ENCODE peak calls at places on chromosomes 2 and 18, in six cellular contexts. N is endodermal cell, Y is body of pancreas, F is PC-9, G is tibial artery, U is upper lobe of right lung. V is an unnamed sample.

GRCh38 chr2:904243-905024 is 46.2 kb upstream of the SNTG2 start:
- DNase-seq in N (peak), Y (no peak), F (no peak), G (no peak), U (no peak), V (no peak)

GRCh38 chr2:234770081-234770506 is 181.7 kb upstream of the SH3BP4 start:
- DNase-seq in N (no peak), Y (no peak), F (no peak), G (no peak), U (no peak), V (peak)

GRCh38 chr2:204654679-204655078 is 109.4 kb downstream of the PARD3B start:
- DNase-seq in N (no peak), Y (no peak), F (no peak), G (no peak), U (no peak), V (no peak)

GRCh38 chr2:111898703-111899514 is 502 bp downstream of the MERTK start:
- DNase-seq in N (no peak), Y (peak), F (no peak), G (no peak), U (no peak), V (no peak)

GRCh38 chr2:73107211-73107926 is 5.4 kb downstream of the RAB11FIP5 start:
- DNase-seq in N (peak), Y (no peak), F (peak), G (peak), U (no peak), V (no peak)

GRCh38 chr18:54717673-54718435 is 110.4 kb upstream of the RAB27B start:
- DNase-seq in N (peak), Y (no peak), F (no peak), G (no peak), U (no peak), V (no peak)

GRCh38 chr2:174014699-174015070 is 49.5 kb upstream of the SP3 start:
- DNase-seq in N (no peak), Y (no peak), F (no peak), G (no peak), U (no peak), V (no peak)

GRCh38 chr2:222952204-222952603 is 91.4 kb downstream of the ACSL3 start:
- DNase-seq in N (no peak), Y (no peak), F (peak), G (no peak), U (no peak), V (no peak)

GRCh38 chr2:113251118-113251517 is 27.6 kb downstream of the PAX8 start:
- DNase-seq in N (no peak), Y (no peak), F (no peak), G (no peak), U (no peak), V (no peak)

GRCh38 chr2:62202019-62202722 is 6.3 kb downstream of the B3GNT2 start:
- DNase-seq in N (peak), Y (no peak), F (no peak), G (no peak), U (no peak), V (no peak)

GRCh38 chr2:136051001-136051724 is 65.7 kb upstream of the DARS1 start:
- DNase-seq in N (no peak), Y (no peak), F (no peak), G (no peak), U (no peak), V (no peak)

DNA sequence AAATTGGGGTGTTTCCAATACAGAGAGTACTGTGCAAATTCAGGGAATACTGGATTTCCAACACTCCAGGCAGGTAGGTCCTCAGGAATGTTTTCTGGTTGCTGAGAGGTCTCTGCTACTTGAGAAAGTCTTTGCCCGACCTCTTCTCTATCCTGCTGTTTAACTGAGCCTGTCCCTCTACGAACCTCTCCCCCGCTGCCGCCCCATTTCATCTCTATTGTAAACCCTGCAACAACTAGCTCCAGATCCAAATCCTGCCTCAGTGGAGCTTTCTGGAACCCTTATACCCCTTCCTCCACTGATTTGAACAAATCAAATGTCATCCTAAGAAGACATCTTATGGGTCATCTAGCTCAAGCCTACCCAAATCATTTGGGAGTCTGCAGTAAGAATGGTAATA is 1.3 kb downstream of the EIF4E2 start:
- DNase-seq in N (no peak), Y (no peak), F (no peak), G (no peak), U (no peak), V (no peak)
- H3K27ac ChIP-seq in N (no peak), Y (no peak), F (no peak), G (no peak), U (peak), V (no peak)

DNA sequence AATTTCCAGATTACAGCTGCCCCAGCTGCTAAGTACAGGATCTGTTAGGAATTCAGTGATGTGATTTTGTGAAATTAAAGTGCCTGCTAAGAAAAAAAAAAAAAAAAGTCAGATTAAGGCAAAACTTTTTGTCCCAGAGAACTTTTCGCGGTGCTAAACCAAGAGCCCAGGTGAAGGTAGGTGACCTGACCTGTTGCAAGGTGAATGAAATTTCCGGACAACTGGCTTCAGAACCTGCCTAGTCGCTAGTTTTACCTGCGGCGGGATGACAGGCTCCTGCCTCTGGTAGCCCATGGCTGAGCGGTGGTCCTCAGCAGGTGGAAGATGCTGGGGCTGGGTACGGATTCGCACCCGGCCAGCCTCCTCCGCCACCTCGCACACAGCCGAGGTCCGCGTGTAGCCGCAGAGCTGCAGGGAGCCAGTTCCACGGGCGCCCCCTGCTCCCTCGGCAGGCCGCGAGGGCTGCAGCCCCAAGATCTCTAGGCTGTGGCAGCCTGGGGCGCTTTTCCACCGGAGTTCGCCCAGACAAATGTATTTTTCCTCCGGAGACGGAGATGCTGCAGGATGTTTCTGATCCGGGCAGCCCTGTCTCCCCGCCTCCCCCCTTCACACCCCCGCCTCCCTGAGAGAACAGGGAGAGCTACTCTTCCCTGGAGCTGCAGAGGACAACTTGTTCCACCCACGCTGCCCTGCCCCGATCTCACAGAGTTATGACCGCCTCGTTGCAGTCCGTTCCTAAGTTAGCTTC is at the start of gene SLC38A11:
- DNase-seq in N (peak), Y (peak), F (no peak), G (no peak), U (peak), V (no peak)
- TF ChIP-seq CTCF in N (peak), Y (peak), F (no peak), G (no peak), U (no peak), V (peak)

GRCh38 chr2:206824219-206824618 is 58.8 kb downstream of the FASTKD2 start:
- DNase-seq in N (no peak), Y (no peak), F (no peak), G (no peak), U (no peak), V (no peak)

GRCh38 chr2:206824993-206825392 is 59.6 kb downstream of the FASTKD2 start:
- DNase-seq in N (no peak), Y (no peak), F (no peak), G (no peak), U (no peak), V (no peak)

GRCh38 chr2:206820755-206821154 is 55.3 kb downstream of the FASTKD2 start:
- DNase-seq in N (no peak), Y (no peak), F (no peak), G (no peak), U (no peak), V (no peak)

GRCh38 chr2:206823178-206823577 is 57.8 kb downstream of the FASTKD2 start:
- DNase-seq in N (no peak), Y (no peak), F (no peak), G (peak), U (no peak), V (no peak)
- H3K4me3 ChIP-seq in N (no peak), Y (no peak), F (no peak), G (no peak), U (no peak), V (no peak)

GRCh38 chr2:201964631-201965206 is 68.9 kb upstream of the FZD7 start:
- DNase-seq in N (no peak), Y (no peak), F (no peak), G (no peak), U (no peak), V (no peak)
- H3K27ac ChIP-seq in N (no peak), Y (no peak), F (no peak), G (no peak), U (no peak), V (no peak)

GRCh38 chr2:60827369-60827768 is 54.0 kb upstream of the REL start:
- DNase-seq in N (no peak), Y (no peak), F (no peak), G (no peak), U (no peak), V (no peak)
- TF ChIP-seq CTCF in N (no peak), Y (no peak), F (no peak), G (no peak), U (no peak), V (no peak)

GRCh38 chr18:3054785-3055184 is 41.8 kb upstream of the LPIN2 start:
- DNase-seq in N (no peak), Y (no peak), F (no peak), G (no peak), U (no peak), V (no peak)
- H3K4me3 ChIP-seq in N (no peak), Y (no peak), F (no peak), G (no peak), U (no peak), V (no peak)

GRCh38 chr18:3713708-3714107 is 263.7 kb downstream of the TGIF1 start:
- DNase-seq in N (no peak), Y (no peak), F (no peak), G (no peak), U (no peak), V (no peak)

GRCh38 chr18:3709166-3709565 is 259.2 kb downstream of the TGIF1 start:
- DNase-seq in N (no peak), Y (no peak), F (no peak), G (no peak), U (no peak), V (no peak)

GRCh38 chr18:3712485-3712884 is 262.5 kb downstream of the TGIF1 start:
- DNase-seq in N (no peak), Y (no peak), F (no peak), G (no peak), U (no peak), V (no peak)

GRCh38 chr18:3713166-3713565 is 263.2 kb downstream of the TGIF1 start:
- DNase-seq in N (no peak), Y (no peak), F (no peak), G (no peak), U (no peak), V (no peak)

GRCh38 chr18:3710712-3711269 is 260.8 kb downstream of the TGIF1 start:
- DNase-seq in N (no peak), Y (peak), F (peak), G (peak), U (peak), V (no peak)
- H3K27ac ChIP-seq in N (no peak), Y (peak), F (no peak), G (no peak), U (peak), V (no peak)

GRCh38 chr2:138476940-138477339 is 24.6 kb upstream of the SPOPL start:
- DNase-seq in N (no peak), Y (no peak), F (no peak), G (no peak), U (no peak), V (no peak)
- TF ChIP-seq CTCF in N (peak), Y (no peak), F (no peak), G (no peak), U (no peak), V (no peak)

GRCh38 chr2:155965415-155966070 is 367.0 kb downstream of the NR4A2 start:
- DNase-seq in N (no peak), Y (no peak), F (no peak), G (no peak), U (no peak), V (no peak)
- H3K4me3 ChIP-seq in N (no peak), Y (no peak), F (no peak), G (no peak), U (no peak), V (no peak)

GRCh38 chr2:20443276-20443920 is 3.5 kb upstream of the RHOB start:
- DNase-seq in N (peak), Y (peak), F (no peak), G (peak), U (peak), V (no peak)
- H3K27ac ChIP-seq in N (no peak), Y (peak), F (peak), G (peak), U (peak), V (no peak)

V was measured in AG04450.